ENCODE peak calls at places on chromosomes 13 and 19, in five cellular contexts. P is IMR-90, G is A549, J is GM12878, A is K562. M is an unnamed sample.
A peak's percentile ranks its signal among the peaks of the same experiment; 100 is the strongest.

GRCh38 chr13:80048802-80049201 is 292.1 kb downstream of the SPRY2 start:
- DNase-seq in A (peak; percentile 7), P (peak; percentile 98), J (peak; percentile 89), G (peak; percentile 11), M (no peak)

GRCh38 chr13:28401303-28402056 is 93.4 kb downstream of the FLT1 start:
- DNase-seq in J (peak; percentile 62), A (no peak), P (peak; percentile 75), G (no peak), M (no peak)

GRCh38 chr19:33047422-33047821 is 17.3 kb downstream of the RHPN2 start:
- DNase-seq in P (no peak), A (peak; percentile 52), G (no peak), J (no peak), M (peak; percentile 65)

GRCh38 chr13:32259116-32259515 is 56.0 kb downstream of the ZAR1L start:
- DNase-seq in A (no peak), P (no peak), G (no peak), J (no peak), M (no peak)

GRCh38 chr19:57776764-57777296 is 7.4 kb downstream of the ZNF586 start:
- DNase-seq in P (no peak), J (no peak), A (no peak), G (no peak), M (no peak)

GRCh38 chr19:40229484-40229883 is 3.0 kb upstream of the CCNP start:
- DNase-seq in J (no peak), A (no peak), G (no peak), P (peak; percentile 59), M (no peak)

GRCh38 chr13:110592670-110593069 is 22.7 kb upstream of the NAXD start:
- DNase-seq in P (peak; percentile 81), G (no peak), J (no peak), A (no peak), M (no peak)

GRCh38 chr13:102620512-102620911 is 23.7 kb downstream of the TPP2 start:
- DNase-seq in P (no peak), J (no peak), A (no peak), G (no peak), M (no peak)

GRCh38 chr13:109271991-109272454 is 514.4 kb downstream of the IRS2 start:
- DNase-seq in A (no peak), G (no peak), J (no peak), P (no peak), M (no peak)

GRCh38 chr19:29775575-29775900 is 36.3 kb upstream of the CCNE1 start:
- DNase-seq in G (no peak), A (no peak), J (no peak), P (no peak), M (no peak)

GRCh38 chr19:46607441-46607841 is 6.3 kb downstream of the CALM3 start:
- DNase-seq in J (no peak), P (no peak), A (no peak), G (no peak), M (no peak)

GRCh38 chr19:6056801-6057650 is 53.3 kb downstream of the RFX2 start:
- DNase-seq in A (no peak), G (peak; percentile 51), J (no peak), P (peak; percentile 91), M (no peak)

GRCh38 chr13:110509478-110509926 is 52.0 kb downstream of the RAB20 start:
- DNase-seq in A (peak; percentile 29), P (peak; percentile 41), J (no peak), G (no peak), M (no peak)

GRCh38 chr19:290539-291521 is at the start of gene PLPP2:
- DNase-seq in A (peak; percentile 63), G (peak; percentile 40), J (no peak), P (no peak), M (peak; percentile 91)

GRCh38 chr19:45657520-45658163 is 10.4 kb upstream of the GIPR start:
- DNase-seq in G (no peak), A (peak; percentile 22), P (no peak), J (no peak), M (no peak)

GRCh38 chr13:110284809-110285519 is 22.0 kb downstream of the COL4A1 start:
- DNase-seq in P (no peak), G (no peak), J (no peak), A (no peak), M (no peak)

GRCh38 chr19:7257148-7258041 is 36.8 kb downstream of the INSR start:
- DNase-seq in A (peak; percentile 24), J (no peak), G (no peak), P (peak; percentile 67), M (no peak)

GRCh38 chr19:54418030-54418929 is 3.0 kb downstream of the TTYH1 start:
- DNase-seq in A (no peak), J (no peak), P (peak; percentile 19), G (no peak), M (no peak)

GRCh38 chr19:55209430-55210119 is at the start of gene PTPRH:
- DNase-seq in G (peak; percentile 46), A (no peak), J (no peak), P (no peak), M (no peak)

GRCh38 chr13:39263033-39263432 is 224.8 kb downstream of the NHLRC3 start:
- DNase-seq in P (peak; percentile 23), G (peak; percentile 28), A (peak; percentile 18), J (peak; percentile 9), M (no peak)

GRCh38 chr13:97977982-97978381 is 24.5 kb downstream of the IPO5 start:
- DNase-seq in J (no peak), A (no peak), P (no peak), G (no peak), M (no peak)

GRCh38 chr19:51799311-51799997 is 4.5 kb downstream of the FPR3 start:
- DNase-seq in P (peak; percentile 94), A (peak; percentile 59), G (no peak), J (no peak), M (no peak)

GRCh38 chr13:110910013-110910890 is 4.6 kb downstream of the ANKRD10 start:
- DNase-seq in G (no peak), P (no peak), J (no peak), A (no peak), M (no peak)

GRCh38 chr19:531753-532571 is at the start of gene CDC34:
- DNase-seq in J (no peak), G (no peak), P (no peak), A (peak; percentile 61), M (no peak)

GRCh38 chr13:40368123-40368891 is 298.1 kb downstream of the FOXO1 start:
- DNase-seq in J (no peak), A (no peak), G (no peak), P (no peak), M (no peak)

GRCh38 chr13:40370662-40371061 is 295.8 kb downstream of the FOXO1 start:
- DNase-seq in P (no peak), G (no peak), J (no peak), A (no peak), M (no peak)

GRCh38 chr13:40375522-40376171 is 290.8 kb downstream of the FOXO1 start:
- DNase-seq in J (no peak), A (no peak), G (no peak), P (no peak), M (peak; percentile 41)

GRCh38 chr13:40376296-40376849 is 290.1 kb downstream of the FOXO1 start:
- DNase-seq in A (no peak), P (no peak), J (no peak), G (no peak), M (no peak)

GRCh38 chr13:40371531-40372125 is 294.8 kb downstream of the FOXO1 start:
- DNase-seq in A (no peak), G (no peak), J (no peak), P (no peak), M (no peak)
- TF ChIP-seq USF2 in A (no peak), G (no peak), J (no peak), P (no peak), M (no peak)

DNA sequence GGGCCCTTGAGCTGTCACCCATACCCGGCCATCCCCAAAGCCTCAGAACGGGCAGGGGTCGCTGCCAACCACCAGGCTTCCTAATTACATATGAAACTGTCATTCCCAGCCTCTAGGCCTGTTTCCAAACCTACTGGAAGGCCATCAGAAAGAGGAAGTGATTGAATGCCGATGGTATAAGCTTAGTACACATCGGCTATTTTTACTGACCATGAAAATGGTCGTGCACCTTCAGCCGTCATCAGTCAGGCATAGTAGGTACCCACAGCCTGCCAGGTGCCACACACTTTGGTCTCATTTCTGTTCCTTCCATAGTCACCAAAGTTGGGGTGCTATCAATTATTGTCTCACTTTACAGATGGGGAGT is 10.2 kb downstream of the KRI1 start:
- DNase-seq in J (no peak), G (no peak), A (no peak), P (no peak), M (no peak)
- H3K4me1 ChIP-seq in J (peaks cover 37% of the 10 kb centered on the region), G (no peaks in the 10 kb centered on the region), A (peaks cover 26% of the 10 kb centered on the region), P (no peaks in the 10 kb centered on the region), M (no peaks in the 10 kb centered on the region)

GRCh38 chr13:58455094-58455493 is 823.5 kb downstream of the PCDH17 start:
- DNase-seq in J (no peak), G (no peak), P (no peak), A (no peak), M (no peak)

GRCh38 chr13:58452123-58452623 is 820.6 kb downstream of the PCDH17 start:
- DNase-seq in P (no peak), A (no peak), G (no peak), J (no peak), M (peak; percentile 5)
- TF ChIP-seq USF2 in P (no peak), A (no peak), G (no peak), J (no peak), M (no peak)

GRCh38 chr19:31693131-31693700 is 344.0 kb upstream of the TSHZ3 start:
- DNase-seq in J (no peak), A (no peak), P (no peak), G (no peak), M (no peak)

GRCh38 chr19:31698352-31698751 is 349.1 kb upstream of the TSHZ3 start:
- DNase-seq in G (no peak), A (no peak), J (no peak), P (no peak), M (no peak)

GRCh38 chr19:31699421-31699820 is 350.2 kb upstream of the TSHZ3 start:
- DNase-seq in A (no peak), J (no peak), G (no peak), P (no peak), M (no peak)

GRCh38 chr19:31693870-31694269 is 344.6 kb upstream of the TSHZ3 start:
- DNase-seq in G (no peak), P (no peak), A (no peak), J (no peak), M (no peak)

GRCh38 chr19:31694761-31695160 is 345.5 kb upstream of the TSHZ3 start:
- DNase-seq in J (no peak), A (no peak), G (no peak), P (no peak), M (no peak)
- H3K4me1 ChIP-seq in J (no peaks in the 10 kb centered on the region), A (no peaks in the 10 kb centered on the region), G (no peaks in the 10 kb centered on the region), P (no peaks in the 10 kb centered on the region), M (no peaks in the 10 kb centered on the region)

M was measured in H1.